ENCODE peak calls at places on chromosomes 7 and 10, in five cellular contexts. R is CD8-positive, alpha-beta T cell; F is AG04450; U is astrocyte of the cerebellum; C is stomach. S is an unnamed sample.

GRCh38 chr10:70835895-70836294 is 20.1 kb downstream of the SGPL1 start:
- DNase-seq in R (no peak), C (no peak), U (peak; percentile 60), F (no peak), S (peak; percentile 59)

GRCh38 chr10:22252801-22253577 is 35.2 kb upstream of the EBLN1 start:
- DNase-seq in U (no peak), R (peak; percentile 38), C (peak; percentile 30), F (no peak), S (peak; percentile 12)

GRCh38 chr7:91126762-91127161 is 137.5 kb upstream of the FZD1 start:
- DNase-seq in R (no peak), C (no peak), U (no peak), F (no peak), S (no peak)

GRCh38 chr7:135879238-135879637 is 97.9 kb downstream of the MTPN start:
- DNase-seq in F (no peak), C (no peak), R (no peak), U (no peak), S (peak; percentile 28)

GRCh38 chr7:46432666-46433065 is 511.6 kb upstream of the IGFBP3 start:
- DNase-seq in U (no peak), F (no peak), C (no peak), R (no peak), S (peak; percentile 96)

GRCh38 chr7:99949645-99950228 is 20.3 kb upstream of the GJC3 start:
- DNase-seq in F (no peak), R (no peak), U (no peak), C (no peak), S (peak; percentile 23)

GRCh38 chr10:73743905-73744689 is at the start of gene SEC24C:
- DNase-seq in C (peak; percentile 98), F (peak; percentile 90), U (peak; percentile 92), R (peak; percentile 95), S (peak; percentile 97)

GRCh38 chr10:35565602-35566061 is 39.5 kb upstream of the GJD4 start:
- DNase-seq in C (no peak), F (no peak), R (no peak), U (peak; percentile 62), S (no peak)

GRCh38 chr10:45181483-45181882 is 133.9 kb downstream of the OR13A1 start:
- DNase-seq in C (no peak), F (no peak), R (no peak), U (peak; percentile 53), S (peak; percentile 0)

GRCh38 chr7:1815051-1815481 is 145.0 kb downstream of the ELFN1 start:
- DNase-seq in F (no peak), U (no peak), C (no peak), R (no peak), S (no peak)

GRCh38 chr7:1466524-1467271 is 7.4 kb upstream of the MICALL2 start:
- DNase-seq in U (peak; percentile 15), F (no peak), R (no peak), C (peak; percentile 72), S (peak; percentile 79)

GRCh38 chr10:1183033-1183396 is 126.8 kb downstream of the WDR37 start:
- DNase-seq in R (no peak), C (no peak), U (no peak), F (no peak), S (no peak)

GRCh38 chr7:132220060-132220459 is 356.2 kb downstream of the PLXNA4 start:
- DNase-seq in F (no peak), R (no peak), U (no peak), C (no peak), S (no peak)

GRCh38 chr10:59177031-59177861 is 803 bp downstream of the PHYHIPL start:
- DNase-seq in C (no peak), R (no peak), U (peak; percentile 86), F (peak; percentile 45), S (peak; percentile 55)

GRCh38 chr10:11689945-11690736 is 52.0 kb upstream of the ECHDC3 start:
- DNase-seq in R (no peak), U (no peak), F (no peak), C (no peak), S (peak; percentile 18)

GRCh38 chr10:113003032-113003431 is 53.0 kb downstream of the TCF7L2 start:
- DNase-seq in R (no peak), F (no peak), C (no peak), U (no peak), S (no peak)

GRCh38 chr10:77989081-77989724 is 40.1 kb downstream of the POLR3A start:
- DNase-seq in U (no peak), F (no peak), C (peak; percentile 60), R (no peak), S (no peak)

GRCh38 chr7:28627263-28627653 is 214.9 kb downstream of the CREB5 start:
- DNase-seq in C (no peak), R (no peak), U (no peak), F (no peak), S (no peak)

GRCh38 chr10:50576245-50576815 is 47.4 kb downstream of the SGMS1 start:
- DNase-seq in R (no peak), U (no peak), F (no peak), C (no peak), S (no peak)

GRCh38 chr7:81407094-81407493 is 362.8 kb downstream of the HGF start:
- DNase-seq in R (no peak), U (no peak), F (no peak), C (no peak), S (peak; percentile 55)

GRCh38 chr10:73338801-73339368 is 19.8 kb downstream of the CFAP70 start:
- DNase-seq in U (no peak), R (no peak), C (no peak), F (no peak), S (no peak)

GRCh38 chr10:30775779-30776591 is 146.4 kb upstream of the LYZL2 start:
- DNase-seq in F (peak; percentile 91), R (no peak), U (peak; percentile 67), C (no peak), S (peak; percentile 92)

GRCh38 chr10:70198696-70199466 is 28.6 kb upstream of the SAR1A start:
- DNase-seq in R (no peak), C (no peak), F (no peak), U (no peak), S (peak; percentile 38)

GRCh38 chr10:11411926-11412545 is 199.4 kb downstream of the USP6NL start:
- DNase-seq in F (no peak), R (no peak), C (no peak), U (no peak), S (no peak)

GRCh38 chr10:84076540-84077195 is 62.6 kb upstream of the GHITM start:
- DNase-seq in U (no peak), C (no peak), R (no peak), F (peak; percentile 1), S (peak; percentile 4)

GRCh38 chr10:121974019-121974534 is 940 bp downstream of the NSMCE4A start:
- DNase-seq in C (no peak), F (no peak), R (peak; percentile 24), U (no peak), S (no peak)

GRCh38 chr7:158979635-158980351 is 123.4 kb downstream of the DYNC2I1 start:
- DNase-seq in R (no peak), C (no peak), U (no peak), F (no peak), S (no peak)

GRCh38 chr7:36155811-36156361 is 2.8 kb downstream of the EEPD1 start:
- DNase-seq in C (peak; percentile 67), F (no peak), U (peak; percentile 38), R (no peak), S (peak; percentile 56)

GRCh38 chr7:35714407-35714806 is 19.5 kb upstream of the HERPUD2 start:
- DNase-seq in R (no peak), C (no peak), U (no peak), F (no peak), S (no peak)

GRCh38 chr7:36794689-36795088 is 70.4 kb upstream of the AOAH start:
- DNase-seq in C (no peak), U (no peak), F (no peak), R (no peak), S (no peak)

GRCh38 chr10:22903694-22904093 is 24.2 kb upstream of the ARMC3 start:
- DNase-seq in R (no peak), C (no peak), F (no peak), U (no peak), S (no peak)

DNA sequence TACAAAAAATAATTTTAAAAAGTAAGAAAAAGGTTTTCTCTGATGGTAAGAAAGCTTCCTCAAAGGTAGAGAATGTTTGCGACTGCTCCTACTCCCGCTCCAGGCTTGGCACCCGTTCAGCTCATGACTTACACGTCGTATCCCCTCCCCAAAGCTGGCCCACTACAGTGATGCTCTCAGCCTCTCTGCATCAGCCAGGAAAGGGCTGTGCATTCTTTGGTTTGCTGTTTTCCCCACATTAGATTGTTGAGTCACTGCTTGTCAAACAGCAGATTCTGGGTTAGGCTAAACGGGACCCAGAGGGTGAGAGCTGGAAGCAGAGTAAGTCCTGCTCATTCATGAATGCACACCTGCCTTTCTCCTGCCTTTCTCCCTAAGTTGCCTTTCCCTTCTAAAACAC is 54.7 kb upstream of the NMT2 start:
- DNase-seq in R (no peak), F (peak; percentile 77), U (peak; percentile 79), C (no peak), S (no peak)
- TF ChIP-seq CTCF in R (no peak), F (no peak), U (no peak), C (no peak), S (no peak)

GRCh38 chr10:61939575-61940301 is 38.2 kb downstream of the ARID5B start:
- DNase-seq in C (no peak), U (peak; percentile 54), R (no peak), F (no peak), S (peak; percentile 89)

GRCh38 chr10:61942997-61943457 is 41.5 kb downstream of the ARID5B start:
- DNase-seq in U (no peak), F (no peak), C (no peak), R (no peak), S (peak; percentile 73)

GRCh38 chr10:61941202-61941651 is 39.7 kb downstream of the ARID5B start:
- DNase-seq in R (no peak), C (no peak), F (no peak), U (no peak), S (no peak)

GRCh38 chr10:61944445-61945123 is 43.1 kb downstream of the ARID5B start:
- DNase-seq in U (no peak), F (no peak), R (no peak), C (no peak), S (no peak)

DNA sequence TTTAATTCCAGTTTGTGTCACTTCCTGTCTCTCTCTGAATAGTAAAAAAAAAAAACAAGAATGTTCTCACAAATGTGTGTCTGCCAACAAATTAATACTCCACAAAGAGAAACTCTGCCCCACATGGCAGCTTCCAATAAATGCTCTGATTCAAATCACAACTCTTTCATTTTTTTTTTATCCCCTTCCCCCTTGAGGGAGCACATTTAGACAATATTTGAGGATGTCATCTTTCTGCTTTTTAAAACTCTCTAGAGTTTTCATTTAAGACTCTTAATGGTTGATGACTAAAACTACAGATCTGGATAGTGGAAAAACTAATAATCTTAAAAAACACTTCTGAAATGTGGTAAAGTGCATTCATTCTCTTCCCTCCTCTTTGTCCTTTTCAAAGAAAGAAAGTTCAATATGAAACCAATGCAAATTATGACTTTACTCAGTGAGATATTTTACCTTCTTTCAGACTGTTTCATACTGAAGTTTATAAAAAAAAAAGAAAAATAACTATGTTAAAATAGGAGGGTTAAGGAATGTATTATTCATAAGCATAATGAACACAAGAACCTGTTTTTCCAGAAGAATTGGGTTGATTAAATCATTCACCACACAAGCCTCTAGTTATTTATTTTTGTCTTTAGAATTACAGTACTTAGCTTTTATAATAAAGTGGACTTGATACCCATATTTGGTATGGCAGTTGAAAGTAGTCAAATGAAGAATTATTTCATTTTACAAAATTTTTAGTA is 42.4 kb downstream of the ARID5B start:
- DNase-seq in R (no peak), U (peak; percentile 47), F (no peak), C (no peak), S (peak; percentile 48)
- TF ChIP-seq CTCF in R (no peak), U (no peak), F (peak; percentile 6), C (no peak), S (no peak)

GRCh38 chr10:104925232-104925851 is 284.3 kb downstream of the SORCS3 start:
- DNase-seq in F (no peak), R (no peak), C (peak; percentile 42), U (peak; percentile 4), S (peak; percentile 2)
- TF ChIP-seq CTCF in F (peak; percentile 31), R (no peak), C (peak; percentile 14), U (peak; percentile 68), S (peak; percentile 28)

GRCh38 chr7:142300689-142301088 is 42.8 kb upstream of the PRSS58 start:
- DNase-seq in U (no peak), R (peak; percentile 53), F (no peak), C (no peak), S (no peak)
- TF ChIP-seq CTCF in U (peak; percentile 25), R (peak; percentile 23), F (no peak), C (no peak), S (no peak)